ENCODE peak calls at places on chromosome 4, in ten cellular contexts. J, X, B, E, U, F, V, K, G and R are unnamed samples.

GRCh38 chr4:47837582-47838294 is at the start of gene CORIN:
- DNase-seq in J (no peak), X (peak; percentile 43), B (no peak), E (no peak), U (no peak), F (peak; percentile 17), V (peak; percentile 62), K (peak; percentile 37), G (no peak), R (no peak)

GRCh38 chr4:26410385-26411293 is 79.6 kb downstream of the CCKAR start:
- DNase-seq in J (peak; percentile 42), X (no peak), B (no peak), E (no peak), U (peak; percentile 59), F (peak; percentile 44), V (no peak), K (no peak), G (no peak), R (no peak)

GRCh38 chr4:112759313-112759712 is 122.4 kb downstream of the LARP7 start:
- DNase-seq in J (no peak), X (no peak), B (no peak), E (no peak), U (no peak), F (no peak), V (no peak), K (no peak), G (no peak), R (no peak)

GRCh38 chr4:124899997-124900396 is 187.5 kb upstream of the ANKRD50 start:
- DNase-seq in J (no peak), X (no peak), B (no peak), E (no peak), U (no peak), F (no peak), V (no peak), K (no peak), G (no peak), R (no peak)

GRCh38 chr4:84691170-84691691 is 108.3 kb downstream of the CDS1 start:
- DNase-seq in J (no peak), X (no peak), B (no peak), E (peak; percentile 33), U (peak; percentile 16), F (no peak), V (no peak), K (no peak), G (no peak), R (no peak)

GRCh38 chr4:140654516-140654855 is 85.7 kb upstream of the UCP1 start:
- DNase-seq in J (no peak), X (no peak), B (no peak), E (no peak), U (no peak), F (no peak), V (no peak), K (no peak), G (no peak), R (no peak)

GRCh38 chr4:117085185-117085701 is at the start of gene TRAM1L1:
- DNase-seq in J (peak; percentile 37), X (peak; percentile 78), B (peak; percentile 86), E (peak; percentile 64), U (peak; percentile 61), F (peak; percentile 19), V (peak; percentile 68), K (peak; percentile 68), G (peak; percentile 74), R (peak; percentile 62)

GRCh38 chr4:151668687-151669402 is 92.0 kb downstream of the GATB start:
- DNase-seq in J (no peak), X (no peak), B (no peak), E (no peak), U (no peak), F (no peak), V (no peak), K (no peak), G (no peak), R (no peak)

GRCh38 chr4:146370841-146371240 is 150.9 kb downstream of the SLC10A7 start:
- DNase-seq in J (no peak), X (no peak), B (no peak), E (no peak), U (no peak), F (no peak), V (no peak), K (no peak), G (no peak), R (no peak)

GRCh38 chr4:4601803-4602369 is 60.0 kb upstream of the STX18 start:
- DNase-seq in J (no peak), X (no peak), B (no peak), E (no peak), U (no peak), F (no peak), V (no peak), K (no peak), G (no peak), R (no peak)

GRCh38 chr4:40283968-40284367 is 51.2 kb upstream of the CHRNA9 start:
- DNase-seq in J (no peak), X (peak; percentile 10), B (no peak), E (no peak), U (no peak), F (no peak), V (no peak), K (no peak), G (peak; percentile 82), R (no peak)

DNA sequence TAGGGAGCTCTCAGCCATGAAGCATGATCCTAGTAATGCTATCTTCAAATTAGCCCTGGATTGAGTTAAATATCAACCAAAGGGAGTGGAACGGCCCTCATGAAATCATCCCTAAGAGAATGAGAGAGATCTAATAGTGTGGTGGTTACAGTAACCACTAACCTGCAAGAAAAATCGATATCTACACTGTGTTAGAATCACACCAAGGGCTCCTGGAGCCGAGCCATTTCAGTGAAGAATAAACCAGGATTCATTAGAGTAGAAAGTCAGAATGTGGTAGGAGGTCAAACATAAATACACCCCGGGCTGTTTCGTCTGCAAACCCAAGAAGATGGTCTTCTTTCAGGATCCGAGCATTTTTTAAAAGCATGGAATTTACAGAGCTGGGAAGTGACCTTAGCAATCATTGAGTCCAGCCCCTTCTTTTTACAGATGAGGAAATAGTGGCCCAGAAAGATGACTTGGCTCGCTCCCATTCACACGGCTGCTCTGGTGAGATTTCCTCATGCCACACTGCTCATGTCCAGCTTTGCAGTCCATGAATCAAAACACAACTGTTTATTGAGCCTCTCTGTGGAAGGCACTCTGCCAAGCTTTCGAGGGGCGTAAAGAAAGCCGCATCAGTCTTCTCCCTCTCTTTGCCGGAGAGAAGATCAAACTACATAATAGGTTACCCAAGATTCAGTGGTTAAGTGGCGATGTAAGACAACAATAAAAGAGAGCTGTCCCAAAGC is 5.5 kb upstream of the DCTD start:
- DNase-seq in J (no peak), X (peak; percentile 69), B (no peak), E (no peak), U (peak; percentile 52), F (no peak), V (no peak), K (no peak), G (no peak), R (no peak)
- TF ChIP-seq POLR2A in J (no peak), X (no peak), B (no peak), E (no peak), U (no peak), F (no peak), V (no peak), K (no peak), G (no peak), R (no peak)

DNA sequence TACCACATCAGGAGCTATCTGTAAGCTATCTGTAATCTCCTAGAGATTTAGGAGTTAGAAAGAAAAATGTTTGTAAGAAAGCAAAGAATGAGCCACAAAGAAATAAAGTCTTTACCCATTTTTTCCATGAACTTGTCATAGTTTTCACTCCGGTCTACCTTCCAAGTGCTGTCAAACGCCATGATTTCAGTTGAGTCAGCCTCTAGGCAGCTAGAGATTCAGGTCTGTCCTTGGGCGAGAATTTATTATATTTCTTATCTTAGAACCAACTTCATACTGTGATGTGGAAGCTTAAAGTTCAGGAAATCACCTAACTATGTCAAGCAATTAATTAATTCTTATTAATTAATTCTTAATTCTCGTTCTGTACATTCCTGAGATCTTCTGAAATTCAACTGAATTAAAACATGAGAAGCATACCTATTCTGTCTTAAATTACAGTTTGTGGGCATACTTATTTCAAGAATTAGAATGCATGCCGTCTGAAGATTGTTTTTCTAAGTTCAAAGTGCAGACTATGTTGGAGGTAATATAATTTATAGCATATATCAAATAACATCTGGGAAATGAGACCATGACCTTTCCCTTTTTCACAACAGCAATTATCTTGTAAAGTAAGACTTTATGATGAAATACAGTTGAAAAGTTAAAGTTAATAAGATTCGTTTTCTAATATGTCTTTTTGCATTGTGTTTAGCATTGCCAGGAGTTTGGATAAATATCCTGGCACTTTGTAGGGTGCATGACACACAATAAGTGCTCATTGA is at the start of gene FABP2:
- DNase-seq in J (no peak), X (no peak), B (no peak), E (peak; percentile 16), U (no peak), F (no peak), V (no peak), K (no peak), G (no peak), R (no peak)
- TF ChIP-seq POLR2A in J (no peak), X (no peak), B (no peak), E (no peak), U (no peak), F (no peak), V (no peak), K (no peak), G (no peak), R (no peak)

GRCh38 chr4:105274504-105274903 is 127.8 kb downstream of the TET2 start:
- DNase-seq in J (no peak), X (no peak), B (no peak), E (no peak), U (no peak), F (no peak), V (no peak), K (no peak), G (no peak), R (no peak)

GRCh38 chr4:105272002-105272401 is 125.3 kb downstream of the TET2 start:
- DNase-seq in J (no peak), X (no peak), B (no peak), E (no peak), U (no peak), F (no peak), V (no peak), K (no peak), G (no peak), R (no peak)

GRCh38 chr4:105273230-105273629 is 126.6 kb downstream of the TET2 start:
- DNase-seq in J (no peak), X (no peak), B (no peak), E (no peak), U (no peak), F (no peak), V (no peak), K (no peak), G (no peak), R (no peak)

GRCh38 chr4:105276361-105276760 is 129.7 kb downstream of the TET2 start:
- DNase-seq in J (no peak), X (no peak), B (no peak), E (no peak), U (no peak), F (no peak), V (no peak), K (no peak), G (no peak), R (no peak)

GRCh38 chr4:105274090-105274489 is 127.4 kb downstream of the TET2 start:
- DNase-seq in J (no peak), X (no peak), B (no peak), E (no peak), U (no peak), F (no peak), V (no peak), K (no peak), G (no peak), R (no peak)
- TF ChIP-seq POLR2A in J (no peak), X (no peak), B (no peak), E (no peak), U (no peak), F (no peak), V (no peak), K (no peak), G (no peak), R (no peak)

GRCh38 chr4:3531887-3532713 is at the start of gene LRPAP1:
- DNase-seq in J (peak; percentile 93), X (peak; percentile 93), B (peak; percentile 97), E (peak; percentile 92), U (peak; percentile 93), F (peak; percentile 89), V (peak; percentile 93), K (peak; percentile 94), G (peak; percentile 98), R (peak; percentile 84)
- TF ChIP-seq POLR2A in J (peak; percentile 80), X (peak; percentile 97), B (no peak), E (peak; percentile 87), U (peak; percentile 98), F (peak; percentile 86), V (peak; percentile 80), K (peak; percentile 78), G (peak; percentile 43), R (peak; percentile 79)